ENCODE peak calls at places on chromosomes 2 and 18, in nine cellular contexts. H is cardiac fibroblast; D is fibroblast of mammary gland; B is mucosa of descending colon; Z is stimulated activated CD8-positive, alpha-beta memory T cell treated with anti-CD3 and anti-CD28 coated beads, Interleukin-7, amount 100 ng/mL, for 24 hours; N is activated CD4-positive, alpha-beta T cell treated with anti-CD3 and anti-CD28 coated beads, Interleukin-2, amount 50 U/mL, for 24 hours; Q is colonic mucosa; O is anterior cingulate cortex; V is heart right ventricle. C is an unnamed sample.

GRCh38 chr18:55268146-55268545 is 308.9 kb upstream of the CCDC68 start:
- DNase-seq in Z (no peak), B (no peak), H (no peak), O (no peak), N (no peak), Q (no peak), D (no peak), V (no peak), C (no peak)

GRCh38 chr2:20677301-20678176 is 10.6 kb downstream of the GDF7 start:
- DNase-seq in N (no peak), Z (no peak), V (no peak), O (no peak), H (no peak), B (no peak), D (no peak), Q (no peak), C (no peak)

GRCh38 chr18:55790296-55790695 is 202.3 kb upstream of the TCF4 start:
- DNase-seq in D (peak; percentile 82), Q (no peak), O (no peak), Z (no peak), H (peak; percentile 94), N (no peak), B (no peak), V (no peak), C (peak; percentile 46)

GRCh38 chr2:178266445-178266844 is 72.1 kb downstream of the OSBPL6 start:
- DNase-seq in B (no peak), O (no peak), D (no peak), N (no peak), V (no peak), Z (no peak), H (no peak), Q (no peak), C (no peak)

GRCh38 chr2:70340921-70341765 is 39.3 kb upstream of the FAM136A start:
- DNase-seq in O (no peak), H (peak; percentile 58), D (peak; percentile 43), Q (peak; percentile 46), Z (peak; percentile 8), B (no peak), V (no peak), N (peak; percentile 33), C (peak; percentile 20)

GRCh38 chr18:76169733-76170132 is 325.3 kb downstream of the ZNF516 start:
- DNase-seq in D (no peak), Z (no peak), B (no peak), O (no peak), V (no peak), H (no peak), N (no peak), Q (no peak), C (no peak)

GRCh38 chr2:20027715-20028434 is 15.4 kb upstream of the MATN3 start:
- DNase-seq in H (peak; percentile 35), N (no peak), B (no peak), Q (no peak), V (no peak), D (no peak), O (no peak), Z (no peak), C (peak; percentile 68)

GRCh38 chr2:238116298-238117198 is 16.4 kb downstream of the ESPNL start:
- DNase-seq in B (peak; percentile 33), Z (no peak), V (peak; percentile 8), O (no peak), H (no peak), Q (no peak), N (no peak), D (no peak), C (no peak)

GRCh38 chr2:173647681-173648350 is 293.1 kb downstream of the CDCA7 start:
- DNase-seq in V (no peak), Z (no peak), B (no peak), N (no peak), O (no peak), H (no peak), D (peak; percentile 56), Q (no peak), C (peak; percentile 52)

GRCh38 chr2:127420039-127420864 is 2.0 kb downstream of the PROC start:
- DNase-seq in V (no peak), H (no peak), Z (no peak), D (no peak), O (no peak), N (no peak), B (no peak), Q (no peak), C (no peak)

GRCh38 chr2:120586507-120587283 is 149.0 kb upstream of the GLI2 start:
- DNase-seq in Q (no peak), V (no peak), N (no peak), D (no peak), H (no peak), B (peak; percentile 41), O (no peak), Z (no peak), C (no peak)

GRCh38 chr2:70613510-70613909 is 59.9 kb upstream of the TGFA start:
- DNase-seq in Z (no peak), O (no peak), Q (no peak), B (no peak), V (no peak), H (no peak), N (no peak), D (no peak), C (no peak)

GRCh38 chr2:118013221-118013723 is 598 bp downstream of the CCDC93 start:
- DNase-seq in D (no peak), V (peak; percentile 65), O (no peak), Q (peak; percentile 72), B (peak; percentile 81), H (peak; percentile 22), N (no peak), Z (peak; percentile 5), C (no peak)

GRCh38 chr2:16604236-16604635 is 61.4 kb downstream of the CYRIA start:
- DNase-seq in D (no peak), V (no peak), O (no peak), H (no peak), B (no peak), Z (no peak), N (no peak), Q (no peak), C (no peak)

GRCh38 chr18:6219116-6219717 is 195.5 kb downstream of the L3MBTL4 start:
- DNase-seq in V (peak; percentile 15), H (peak; percentile 60), N (no peak), Z (no peak), B (no peak), Q (no peak), O (no peak), D (peak; percentile 57), C (peak; percentile 56)

GRCh38 chr2:54680397-54681032 is 42.9 kb upstream of the EML6 start:
- DNase-seq in H (peak; percentile 50), N (peak; percentile 28), V (no peak), Z (no peak), Q (no peak), B (no peak), D (peak; percentile 37), O (no peak), C (peak; percentile 73)

GRCh38 chr2:86221066-86221684 is 21.9 kb downstream of the MRPL35 start:
- DNase-seq in D (peak; percentile 71), V (no peak), N (peak; percentile 48), Q (peak; percentile 37), Z (no peak), H (peak; percentile 82), B (no peak), O (peak; percentile 26), C (peak; percentile 43)

GRCh38 chr2:152861349-152861942 is 143.0 kb downstream of the ARL6IP6 start:
- DNase-seq in O (no peak), H (peak; percentile 35), N (no peak), Q (peak; percentile 28), D (peak; percentile 36), V (no peak), Z (no peak), B (no peak), C (peak; percentile 16)

GRCh38 chr2:15893689-15894325 is 46.5 kb upstream of the MYCN start:
- DNase-seq in B (no peak), H (no peak), O (no peak), N (no peak), Z (no peak), V (no peak), D (no peak), Q (no peak), C (no peak)

GRCh38 chr2:215320679-215321078 is 8.8 kb downstream of the ATIC start:
- DNase-seq in Z (no peak), N (no peak), Q (no peak), D (no peak), H (no peak), O (no peak), V (no peak), B (no peak), C (no peak)